ENCODE peak calls at places on chromosomes 16 and 17, in four cellular contexts. One of them, this sample, is unnamed. For H3K79me2, the result is how much of the 10 kb centered on the place peaks cover.

GRCh38 chr17:47884905-47885735 is 10.9 kb upstream of the SP2 start:
- DNase-seq in GM23248: no peak
- DNase-seq in MM.1S: no peak
- DNase-seq in PC-3: no peak
- DNase-seq in this sample: no peak

GRCh38 chr16:11263737-11264136 is 5.4 kb downstream of the TNP2 start:
- DNase-seq in GM23248: no peak
- DNase-seq in MM.1S: no peak
- DNase-seq in PC-3: no peak
- DNase-seq in this sample: no peak

GRCh38 chr16:16004314-16004749 is 54.9 kb downstream of the ABCC1 start:
- DNase-seq in GM23248: peak
- DNase-seq in MM.1S: no peak
- DNase-seq in PC-3: peak
- DNase-seq in this sample: no peak

GRCh38 chr16:24499193-24499814 is 40.1 kb upstream of the RBBP6 start:
- DNase-seq in GM23248: peak
- DNase-seq in MM.1S: peak
- DNase-seq in PC-3: peak
- DNase-seq in this sample: peak

GRCh38 chr16:81635336-81635947 is 143.6 kb upstream of the PLCG2 start:
- DNase-seq in GM23248: no peak
- DNase-seq in MM.1S: no peak
- DNase-seq in PC-3: no peak
- DNase-seq in this sample: no peak

GRCh38 chr17:27473748-27474609 is 17.7 kb downstream of the KSR1 start:
- DNase-seq in GM23248: no peak
- DNase-seq in MM.1S: peak
- DNase-seq in PC-3: no peak
- DNase-seq in this sample: no peak

GRCh38 chr17:17723354-17724261 is 42.4 kb downstream of the RAI1 start:
- DNase-seq in GM23248: peak
- DNase-seq in MM.1S: no peak
- DNase-seq in PC-3: no peak
- DNase-seq in this sample: peak

GRCh38 chr16:31897283-31897682 is 23.7 kb downstream of the ZNF267 start:
- DNase-seq in GM23248: no peak
- DNase-seq in MM.1S: no peak
- DNase-seq in PC-3: no peak
- DNase-seq in this sample: no peak

GRCh38 chr16:85245307-85246172 is 133.3 kb upstream of the CIBAR2 start:
- DNase-seq in GM23248: peak
- DNase-seq in MM.1S: peak
- DNase-seq in PC-3: peak
- DNase-seq in this sample: peak

GRCh38 chr17:1181769-1182137 is 2.0 kb upstream of the ABR start:
- DNase-seq in GM23248: no peak
- DNase-seq in MM.1S: no peak
- DNase-seq in PC-3: peak
- DNase-seq in this sample: no peak

GRCh38 chr17:73318861-73319260 is 7.1 kb upstream of the CDC42EP4 start:
- DNase-seq in GM23248: no peak
- DNase-seq in MM.1S: no peak
- DNase-seq in PC-3: no peak
- DNase-seq in this sample: no peak

GRCh38 chr16:30352488-30353401 is 2.4 kb downstream of the CD2BP2 start:
- DNase-seq in GM23248: no peak
- DNase-seq in MM.1S: no peak
- DNase-seq in PC-3: no peak
- DNase-seq in this sample: no peak

GRCh38 chr17:40607641-40608040 is 40.0 kb downstream of the SMARCE1 start:
- DNase-seq in GM23248: no peak
- DNase-seq in MM.1S: no peak
- DNase-seq in PC-3: no peak
- DNase-seq in this sample: no peak

GRCh38 chr17:21029032-21029431 is 13.8 kb downstream of the USP22 start:
- DNase-seq in GM23248: peak
- DNase-seq in MM.1S: no peak
- DNase-seq in PC-3: peak
- DNase-seq in this sample: no peak

GRCh38 chr16:85856054-85856453 is 42.9 kb upstream of the IRF8 start:
- DNase-seq in GM23248: no peak
- DNase-seq in MM.1S: no peak
- DNase-seq in PC-3: no peak
- DNase-seq in this sample: no peak

GRCh38 chr17:69454051-69454450 is 39.6 kb downstream of the MAP2K6 start:
- DNase-seq in GM23248: no peak
- DNase-seq in MM.1S: no peak
- DNase-seq in PC-3: no peak
- DNase-seq in this sample: no peak

GRCh38 chr17:79341816-79342215 is 267.2 kb downstream of the ENGASE start:
- DNase-seq in GM23248: no peak
- DNase-seq in MM.1S: no peak
- DNase-seq in PC-3: no peak
- DNase-seq in this sample: no peak

GRCh38 chr17:48068491-48068961 is 20.4 kb downstream of the NFE2L1 start:
- DNase-seq in GM23248: peak
- DNase-seq in MM.1S: no peak
- DNase-seq in PC-3: peak
- DNase-seq in this sample: no peak

GRCh38 chr17:17792143-17792550 is 44.6 kb downstream of the SREBF1 start:
- DNase-seq in GM23248: no peak
- DNase-seq in MM.1S: no peak
- DNase-seq in PC-3: no peak
- DNase-seq in this sample: no peak

GRCh38 chr17:63480826-63481487 is 4.1 kb downstream of the ACE start:
- DNase-seq in GM23248: no peak
- DNase-seq in MM.1S: no peak
- DNase-seq in PC-3: no peak
- DNase-seq in this sample: no peak

GRCh38 chr17:46198233-46198632 is 5.0 kb upstream of the KANSL1 start:
- DNase-seq in GM23248: no peak
- DNase-seq in MM.1S: no peak
- DNase-seq in PC-3: no peak
- DNase-seq in this sample: no peak

GRCh38 chr17:57898487-57899311 is 48.9 kb upstream of the MRPS23 start:
- DNase-seq in GM23248: peak
- DNase-seq in MM.1S: no peak
- DNase-seq in PC-3: no peak
- DNase-seq in this sample: peak

GRCh38 chr17:30551666-30552339 is 74.6 kb downstream of the GOSR1 start:
- DNase-seq in GM23248: no peak
- DNase-seq in MM.1S: no peak
- DNase-seq in PC-3: no peak
- DNase-seq in this sample: no peak

GRCh38 chr16:51665599-51665998 is 514.5 kb upstream of the SALL1 start:
- DNase-seq in GM23248: no peak
- DNase-seq in MM.1S: no peak
- DNase-seq in PC-3: no peak
- DNase-seq in this sample: no peak

GRCh38 chr16:77677129-77677528 is 45.2 kb upstream of the NUDT7 start:
- DNase-seq in GM23248: peak
- DNase-seq in MM.1S: no peak
- DNase-seq in PC-3: no peak
- DNase-seq in this sample: no peak

GRCh38 chr16:65214196-65214595 is 92.3 kb upstream of the CDH11 start:
- DNase-seq in GM23248: peak
- DNase-seq in MM.1S: no peak
- DNase-seq in PC-3: no peak
- DNase-seq in this sample: no peak

GRCh38 chr17:46948544-46948943 is 25.6 kb downstream of the GOSR2 start:
- DNase-seq in GM23248: no peak
- DNase-seq in MM.1S: no peak
- DNase-seq in PC-3: no peak
- DNase-seq in this sample: no peak

GRCh38 chr16:62829084-62829483 is 792.8 kb upstream of the CDH8 start:
- DNase-seq in GM23248: no peak
- DNase-seq in MM.1S: no peak
- DNase-seq in PC-3: no peak
- DNase-seq in this sample: no peak

GRCh38 chr17:3025421-3026124 is 37.8 kb downstream of the OR1D5 start:
- DNase-seq in GM23248: no peak
- DNase-seq in MM.1S: no peak
- DNase-seq in PC-3: no peak
- DNase-seq in this sample: no peak

GRCh38 chr17:40331743-40332641 is 23.0 kb downstream of the RARA start:
- DNase-seq in GM23248: peak
- DNase-seq in MM.1S: no peak
- DNase-seq in PC-3: no peak
- DNase-seq in this sample: no peak

GRCh38 chr17:45302649-45303173 is 14.1 kb downstream of the MAP3K14 start:
- DNase-seq in GM23248: peak
- DNase-seq in MM.1S: peak
- DNase-seq in PC-3: no peak
- DNase-seq in this sample: no peak

GRCh38 chr17:78012428-78012827 is 53.9 kb downstream of the TNRC6C start:
- DNase-seq in GM23248: no peak
- DNase-seq in MM.1S: no peak
- DNase-seq in PC-3: no peak
- DNase-seq in this sample: no peak
- TF ChIP-seq EZH2phosphoT487 in GM23248: no peak
- TF ChIP-seq EZH2phosphoT487 in MM.1S: no peak
- TF ChIP-seq EZH2phosphoT487 in PC-3: no peak
- TF ChIP-seq EZH2phosphoT487 in this sample: no peak

GRCh38 chr17:67365762-67366192 is 600 bp downstream of the PSMD12 start:
- DNase-seq in GM23248: peak
- DNase-seq in MM.1S: no peak
- DNase-seq in PC-3: peak
- DNase-seq in this sample: no peak
- H3K79me2 ChIP-seq in GM23248: half or more
- H3K79me2 ChIP-seq in MM.1S: half or more
- H3K79me2 ChIP-seq in PC-3: half or more
- H3K79me2 ChIP-seq in this sample: half or more

GRCh38 chr16:27853101-27853500 is 210.4 kb downstream of the GSG1L start:
- DNase-seq in GM23248: no peak
- DNase-seq in MM.1S: peak
- DNase-seq in PC-3: no peak
- DNase-seq in this sample: no peak
- TF ChIP-seq EZH2 in GM23248: no peak
- TF ChIP-seq EZH2 in MM.1S: no peak
- TF ChIP-seq EZH2 in PC-3: no peak
- TF ChIP-seq EZH2 in this sample: no peak

DNA sequence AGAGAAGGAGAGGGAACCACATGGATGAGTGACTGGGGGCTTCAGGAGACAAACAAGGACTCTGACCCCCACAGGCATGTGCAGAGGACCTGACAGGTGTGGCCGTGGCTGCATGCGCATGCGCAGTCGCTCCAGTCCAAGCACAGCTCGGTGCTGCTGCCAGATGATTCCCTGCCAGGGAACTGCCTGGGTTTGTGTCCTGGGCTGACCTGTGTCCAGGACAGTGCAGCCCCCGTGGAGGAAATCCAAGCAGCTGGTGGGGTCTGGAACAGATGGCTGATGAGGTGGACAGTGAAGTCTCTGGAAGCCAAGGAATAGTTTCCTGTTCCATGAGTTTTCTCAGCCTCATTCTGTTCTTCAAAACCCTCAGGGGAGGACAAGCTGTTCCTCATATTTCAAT is 27.3 kb downstream of the LASP1 start:
- DNase-seq in GM23248: no peak
- DNase-seq in MM.1S: no peak
- DNase-seq in PC-3: no peak
- DNase-seq in this sample: no peak
- TF ChIP-seq EZH2phosphoT487 in GM23248: no peak
- TF ChIP-seq EZH2phosphoT487 in MM.1S: no peak
- TF ChIP-seq EZH2phosphoT487 in PC-3: no peak
- TF ChIP-seq EZH2phosphoT487 in this sample: no peak

DNA sequence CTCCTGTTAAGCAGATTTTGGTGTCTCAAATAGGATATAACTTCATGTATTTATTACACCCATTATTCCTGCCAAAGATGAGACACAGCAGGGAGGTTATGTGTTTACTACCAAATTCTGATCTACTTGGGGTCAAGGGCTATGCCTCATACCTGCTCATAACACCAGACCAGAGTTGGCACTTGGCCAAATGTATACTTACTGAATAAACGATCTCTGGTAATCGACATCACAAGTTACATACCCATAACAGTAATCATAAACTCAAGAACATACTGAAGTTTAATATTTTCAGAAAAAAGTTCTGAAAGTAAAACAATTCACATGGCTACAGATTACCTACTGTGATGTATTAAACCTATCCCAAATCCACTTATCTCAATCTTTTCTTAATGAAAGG is 2.9 kb downstream of the TMEM170A start:
- DNase-seq in GM23248: no peak
- DNase-seq in MM.1S: no peak
- DNase-seq in PC-3: no peak
- DNase-seq in this sample: no peak
- H3K79me2 ChIP-seq in GM23248: half or more
- H3K79me2 ChIP-seq in MM.1S: half or more
- H3K79me2 ChIP-seq in PC-3: half or more
- H3K79me2 ChIP-seq in this sample: half or more

GRCh38 chr17:36943250-36944220 is 5.2 kb upstream of the AATF start:
- DNase-seq in GM23248: no peak
- DNase-seq in MM.1S: no peak
- DNase-seq in PC-3: no peak
- DNase-seq in this sample: peak

GRCh38 chr17:36942631-36943125 is 5.4 kb downstream of the LHX1 start:
- DNase-seq in GM23248: no peak
- DNase-seq in MM.1S: no peak
- DNase-seq in PC-3: no peak
- DNase-seq in this sample: peak

GRCh38 chr17:36940313-36941264 is 3.3 kb downstream of the LHX1 start:
- DNase-seq in GM23248: no peak
- DNase-seq in MM.1S: no peak
- DNase-seq in PC-3: no peak
- DNase-seq in this sample: peak

GRCh38 chr17:36941265-36942021 is 4.2 kb downstream of the LHX1 start:
- DNase-seq in GM23248: no peak
- DNase-seq in MM.1S: no peak
- DNase-seq in PC-3: no peak
- DNase-seq in this sample: no peak

GRCh38 chr17:36942031-36942599 is 4.8 kb downstream of the LHX1 start:
- DNase-seq in GM23248: no peak
- DNase-seq in MM.1S: no peak
- DNase-seq in PC-3: no peak
- DNase-seq in this sample: peak
- TF ChIP-seq EZH2 in GM23248: no peak
- TF ChIP-seq EZH2 in MM.1S: no peak
- TF ChIP-seq EZH2 in PC-3: no peak
- TF ChIP-seq EZH2 in this sample: peak

DNA sequence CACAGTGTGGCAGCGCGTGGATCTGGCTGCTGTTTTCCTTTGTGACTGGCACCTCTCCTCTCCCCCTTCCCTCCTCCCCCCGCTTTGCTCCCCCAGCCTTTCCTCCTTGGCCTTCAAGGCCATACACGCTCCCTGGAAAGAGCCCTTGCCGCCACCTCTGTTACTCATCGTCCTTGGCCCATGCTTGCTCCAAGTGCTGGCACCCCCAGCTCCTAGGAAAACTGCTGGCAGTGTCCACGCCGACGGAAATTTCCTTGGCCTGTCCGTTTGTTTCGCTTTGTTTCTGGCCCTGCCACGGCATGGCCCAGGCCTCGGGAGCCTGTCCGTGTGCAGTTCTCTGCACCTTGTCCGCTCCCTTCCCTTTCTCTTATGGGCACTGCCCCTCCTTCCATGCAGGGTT is 18.0 kb downstream of the CA5A start:
- DNase-seq in GM23248: peak
- DNase-seq in MM.1S: no peak
- DNase-seq in PC-3: no peak
- DNase-seq in this sample: no peak
- TF ChIP-seq EZH2phosphoT487 in GM23248: no peak
- TF ChIP-seq EZH2phosphoT487 in MM.1S: no peak
- TF ChIP-seq EZH2phosphoT487 in PC-3: no peak
- TF ChIP-seq EZH2phosphoT487 in this sample: no peak

GRCh38 chr17:19975601-19976000 is 2.0 kb downstream of the AKAP10 start:
- DNase-seq in GM23248: no peak
- DNase-seq in MM.1S: no peak
- DNase-seq in PC-3: no peak
- DNase-seq in this sample: no peak
- H3K79me2 ChIP-seq in GM23248: half or more
- H3K79me2 ChIP-seq in MM.1S: half or more
- H3K79me2 ChIP-seq in PC-3: half or more
- H3K79me2 ChIP-seq in this sample: half or more